ENCODE peak calls at places on chromosomes 1 and 21, in eight cellular contexts. O is testis, B is psoas muscle, C is Caco-2, F is choroid plexus epithelial cell, U is GM10248, T is cardiac fibroblast, Y is H9. M is an unnamed sample.

GRCh38 chr1:107877749-107878148 is 87.2 kb downstream of the VAV3 start:
- DNase-seq in O (no peak), B (no peak), C (no peak), F (no peak), U (no peak), T (no peak), Y (no peak), M (no peak)

GRCh38 chr1:111571987-111572386 is 47.6 kb upstream of the RAP1A start:
- DNase-seq in O (no peak), B (no peak), C (no peak), F (peak), U (no peak), T (peak), Y (no peak), M (peak)

GRCh38 chr1:21775542-21775899 is 7.4 kb downstream of the USP48 start:
- DNase-seq in O (no peak), B (no peak), C (no peak), F (no peak), U (no peak), T (no peak), Y (no peak), M (no peak)

GRCh38 chr1:67126111-67126746 is 8.5 kb downstream of the C1orf141 start:
- DNase-seq in O (no peak), B (no peak), C (no peak), F (peak), U (no peak), T (peak), Y (no peak), M (peak)

GRCh38 chr1:238581332-238581731 is 690.6 kb upstream of the ZP4 start:
- DNase-seq in O (no peak), B (no peak), C (no peak), F (no peak), U (no peak), T (peak), Y (no peak), M (no peak)

GRCh38 chr1:88646852-88647645 is 37.0 kb upstream of the PKN2 start:
- DNase-seq in O (no peak), B (no peak), C (peak), F (no peak), U (no peak), T (peak), Y (no peak), M (peak)

GRCh38 chr1:22863766-22864165 is 108.9 kb downstream of the LACTBL1 start:
- DNase-seq in O (no peak), B (no peak), C (no peak), F (no peak), U (no peak), T (no peak), Y (no peak), M (no peak)

GRCh38 chr1:117671781-117672501 is 66.1 kb downstream of the TENT5C start:
- DNase-seq in O (peak), B (peak), C (no peak), F (peak), U (no peak), T (peak), Y (peak), M (peak)

GRCh38 chr1:17097787-17098186 is 21.5 kb downstream of the PADI2 start:
- DNase-seq in O (no peak), B (no peak), C (no peak), F (no peak), U (no peak), T (no peak), Y (no peak), M (no peak)

GRCh38 chr1:3368711-3369436 is 85.6 kb upstream of the ARHGEF16 start:
- DNase-seq in O (no peak), B (no peak), C (no peak), F (no peak), U (no peak), T (peak), Y (no peak), M (peak)

GRCh38 chr1:232489256-232489655 is 140.7 kb downstream of the SIPA1L2 start:
- DNase-seq in O (no peak), B (no peak), C (no peak), F (no peak), U (no peak), T (no peak), Y (no peak), M (no peak)

GRCh38 chr1:24003331-24003972 is 23.3 kb upstream of the SRSF10 start:
- DNase-seq in O (no peak), B (no peak), C (no peak), F (peak), U (no peak), T (peak), Y (peak), M (peak)

GRCh38 chr1:16072616-16073484 is 601 bp downstream of the FAM131C start:
- DNase-seq in O (no peak), B (no peak), C (peak), F (no peak), U (no peak), T (no peak), Y (no peak), M (no peak)

GRCh38 chr1:22141493-22141892 is 1.4 kb downstream of the WNT4 start:
- DNase-seq in O (no peak), B (no peak), C (no peak), F (peak), U (no peak), T (no peak), Y (no peak), M (no peak)

GRCh38 chr1:85330206-85330605 is 53.8 kb upstream of the BCL10 start:
- DNase-seq in O (no peak), B (no peak), C (peak), F (peak), U (no peak), T (peak), Y (no peak), M (peak)

GRCh38 chr1:229599218-229599812 is 26.6 kb downstream of the TAF5L start:
- DNase-seq in O (no peak), B (peak), C (no peak), F (no peak), U (no peak), T (peak), Y (no peak), M (peak)

GRCh38 chr1:30041741-30042437 is 681.5 kb downstream of the MATN1 start:
- DNase-seq in O (no peak), B (no peak), C (no peak), F (no peak), U (no peak), T (no peak), Y (no peak), M (no peak)

GRCh38 chr21:40936771-40937261 is 89.9 kb upstream of the DSCAM start:
- DNase-seq in O (no peak), B (peak), C (no peak), F (no peak), U (no peak), T (no peak), Y (no peak), M (no peak)

GRCh38 chr1:31855038-31855845 is 39.4 kb upstream of the SPOCD1 start:
- DNase-seq in O (no peak), B (no peak), C (peak), F (peak), U (no peak), T (peak), Y (no peak), M (peak)

GRCh38 chr1:29180497-29181412 is 945 bp downstream of the SRSF4 start:
- DNase-seq in O (no peak), B (no peak), C (no peak), F (peak), U (peak), T (no peak), Y (no peak), M (peak)

GRCh38 chr1:8121261-8122159 is 95.4 kb upstream of the ERRFI1 start:
- DNase-seq in O (peak), B (peak), C (peak), F (peak), U (no peak), T (peak), Y (peak), M (peak)

GRCh38 chr1:218494449-218494852 is 149.3 kb downstream of the TGFB2 start:
- DNase-seq in O (no peak), B (no peak), C (no peak), F (no peak), U (no peak), T (no peak), Y (peak), M (no peak)

GRCh38 chr1:211068976-211069375 is 65.0 kb downstream of the KCNH1 start:
- DNase-seq in O (no peak), B (no peak), C (peak), F (no peak), U (no peak), T (no peak), Y (peak), M (no peak)

GRCh38 chr1:56216173-56216572 is 363.2 kb downstream of the PLPP3 start:
- DNase-seq in O (no peak), B (no peak), C (no peak), F (no peak), U (no peak), T (peak), Y (no peak), M (peak)

GRCh38 chr1:56496861-56497772 is 82.2 kb downstream of the PLPP3 start:
- DNase-seq in O (no peak), B (no peak), C (no peak), F (no peak), U (no peak), T (no peak), Y (no peak), M (no peak)

GRCh38 chr1:50271968-50272578 is 151.2 kb downstream of the DMRTA2 start:
- DNase-seq in O (peak), B (peak), C (peak), F (no peak), U (peak), T (peak), Y (peak), M (peak)

GRCh38 chr21:42155045-42155855 is 63.7 kb upstream of the ABCG1 start:
- DNase-seq in O (no peak), B (no peak), C (no peak), F (no peak), U (no peak), T (no peak), Y (peak), M (no peak)

DNA sequence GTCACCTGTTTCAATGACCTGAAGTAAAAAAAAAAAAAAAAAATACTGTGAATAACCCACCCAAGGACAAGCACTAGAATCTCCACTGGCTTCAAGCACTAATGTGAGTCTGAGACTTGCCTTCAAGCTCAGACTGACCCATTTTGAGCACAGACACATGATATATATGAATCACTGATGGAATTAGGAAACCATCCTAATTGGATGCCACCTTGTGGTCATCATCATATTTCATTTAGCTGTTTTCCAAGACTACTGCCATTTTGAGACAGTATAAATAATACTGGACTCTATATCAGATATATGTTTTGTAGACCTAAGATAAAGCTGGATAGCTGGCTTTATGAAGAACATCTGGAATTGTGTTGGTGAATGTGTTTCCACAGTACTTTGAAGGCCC is 1232.0 kb downstream of the KCNT2 start:
- DNase-seq in O (no peak), B (no peak), C (no peak), F (peak), U (no peak), T (no peak), Y (no peak), M (peak)
- TF ChIP-seq CTCF in O (no peak), B (no peak), C (peak), F (no peak), U (no peak), T (peak), Y (peak), M (no peak)

GRCh38 chr21:43658769-43659135 is 536 bp downstream of the HSF2BP start:
- DNase-seq in O (no peak), B (no peak), C (no peak), F (no peak), U (no peak), T (no peak), Y (no peak), M (no peak)

GRCh38 chr21:43662286-43662685 is 2.9 kb downstream of the RRP1B start:
- DNase-seq in O (no peak), B (no peak), C (no peak), F (no peak), U (no peak), T (no peak), Y (no peak), M (peak)

GRCh38 chr21:43657355-43658093 is 1.8 kb downstream of the HSF2BP start:
- DNase-seq in O (no peak), B (peak), C (no peak), F (no peak), U (no peak), T (no peak), Y (no peak), M (no peak)

GRCh38 chr21:43658094-43658725 is 1.1 kb downstream of the HSF2BP start:
- DNase-seq in O (peak), B (no peak), C (no peak), F (no peak), U (no peak), T (no peak), Y (no peak), M (no peak)

DNA sequence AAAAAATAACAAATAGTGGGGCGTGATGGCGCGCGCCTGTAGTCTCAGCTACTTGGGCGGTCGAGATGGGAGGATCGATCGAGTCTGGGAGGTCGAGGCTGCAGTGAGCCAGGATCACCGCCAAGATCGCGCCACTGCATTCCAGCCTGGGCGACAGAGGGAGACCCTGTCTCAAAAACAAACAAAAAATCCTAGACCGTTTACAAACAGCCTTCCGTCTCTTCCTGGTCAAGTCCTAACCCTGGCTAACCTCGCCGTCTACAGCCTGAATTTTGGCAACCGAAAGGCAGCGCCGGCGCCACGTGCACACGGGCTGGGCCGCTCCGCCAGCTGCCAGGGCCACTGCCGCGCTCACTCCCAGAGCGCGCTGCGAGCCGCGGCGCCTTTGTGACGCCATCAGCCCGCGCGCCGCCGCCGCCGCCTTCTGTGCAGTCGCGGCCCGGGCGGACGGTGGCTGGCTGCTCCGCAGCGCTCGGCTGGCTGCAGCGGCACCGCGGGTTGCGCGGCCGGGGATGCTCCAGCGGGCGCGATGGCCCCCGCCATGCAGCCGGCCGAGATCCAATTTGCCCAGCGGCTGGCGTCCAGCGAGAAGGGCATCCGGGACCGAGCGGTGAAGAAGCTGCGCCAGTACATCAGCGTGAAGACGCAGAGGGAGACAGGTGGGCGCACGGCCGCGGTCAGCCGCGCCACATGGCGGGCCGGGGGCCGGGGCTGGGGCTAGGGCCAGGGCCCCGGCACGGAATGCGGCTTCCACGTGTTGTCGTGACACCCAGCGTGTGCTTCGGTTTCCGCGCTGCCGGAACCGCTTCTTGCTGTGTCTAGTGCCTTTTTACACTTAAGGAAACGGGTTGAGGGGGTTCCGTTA is at the start of the genes HSF2BP and RRP1B:
- DNase-seq in O (peak), B (peak), C (peak), F (peak), U (peak), T (peak), Y (peak), M (peak)
- TF ChIP-seq CTCF in O (no peak), B (no peak), C (no peak), F (peak), U (no peak), T (no peak), Y (no peak), M (no peak)

GRCh38 chr1:161180643-161181042 is 3.3 kb upstream of the B4GALT3 start:
- DNase-seq in O (no peak), B (no peak), C (peak), F (peak), U (no peak), T (peak), Y (no peak), M (peak)
- TF ChIP-seq CTCF in O (no peak), B (peak), C (peak), F (peak), U (peak), T (peak), Y (peak), M (peak)

GRCh38 chr1:109499661-109500536 is 6.0 kb downstream of the CYB561D1 start:
- DNase-seq in O (peak), B (no peak), C (peak), F (peak), U (peak), T (peak), Y (peak), M (peak)
- TF ChIP-seq CTCF in O (peak), B (peak), C (peak), F (peak), U (peak), T (peak), Y (peak), M (peak)

GRCh38 chr1:235315735-235316134 is 12.2 kb downstream of the ARID4B start:
- DNase-seq in O (no peak), B (no peak), C (no peak), F (no peak), U (no peak), T (no peak), Y (no peak), M (no peak)
- TF ChIP-seq CTCF in O (no peak), B (no peak), C (no peak), F (peak), U (no peak), T (no peak), Y (peak), M (no peak)

GRCh38 chr1:35769188-35769758 is 505 bp downstream of the CLSPN start:
- DNase-seq in O (peak), B (peak), C (peak), F (peak), U (peak), T (peak), Y (peak), M (peak)
- TF ChIP-seq CTCF in O (no peak), B (no peak), C (no peak), F (peak), U (no peak), T (peak), Y (peak), M (no peak)

GRCh38 chr1:36097693-36098585 is 9.2 kb downstream of the ADPRS start:
- DNase-seq in O (no peak), B (no peak), C (no peak), F (no peak), U (no peak), T (no peak), Y (no peak), M (no peak)

GRCh38 chr1:36101546-36101945 is 12.9 kb downstream of the ADPRS start:
- DNase-seq in O (no peak), B (no peak), C (no peak), F (no peak), U (no peak), T (no peak), Y (no peak), M (no peak)

GRCh38 chr1:36098650-36099365 is 10.1 kb downstream of the ADPRS start:
- DNase-seq in O (no peak), B (no peak), C (no peak), F (no peak), U (no peak), T (no peak), Y (no peak), M (no peak)

GRCh38 chr1:36100376-36100775 is 11.7 kb downstream of the ADPRS start:
- DNase-seq in O (no peak), B (no peak), C (no peak), F (no peak), U (no peak), T (no peak), Y (no peak), M (no peak)

GRCh38 chr1:36099681-36100341 is 11.1 kb downstream of the ADPRS start:
- DNase-seq in O (peak), B (peak), C (peak), F (peak), U (peak), T (peak), Y (peak), M (peak)
- TF ChIP-seq CTCF in O (peak), B (peak), C (peak), F (peak), U (peak), T (peak), Y (peak), M (peak)

GRCh38 chr1:245589221-245589620 is 434.4 kb downstream of the KIF26B start:
- DNase-seq in O (no peak), B (no peak), C (no peak), F (no peak), U (no peak), T (no peak), Y (no peak), M (no peak)

GRCh38 chr1:245590726-245591125 is 435.9 kb downstream of the KIF26B start:
- DNase-seq in O (no peak), B (no peak), C (no peak), F (peak), U (no peak), T (no peak), Y (no peak), M (peak)

GRCh38 chr1:245589827-245590421 is 435.1 kb downstream of the KIF26B start:
- DNase-seq in O (no peak), B (no peak), C (no peak), F (no peak), U (no peak), T (no peak), Y (no peak), M (no peak)

GRCh38 chr1:245591346-245592082 is 436.7 kb downstream of the KIF26B start:
- DNase-seq in O (no peak), B (no peak), C (no peak), F (no peak), U (no peak), T (no peak), Y (no peak), M (no peak)

DNA sequence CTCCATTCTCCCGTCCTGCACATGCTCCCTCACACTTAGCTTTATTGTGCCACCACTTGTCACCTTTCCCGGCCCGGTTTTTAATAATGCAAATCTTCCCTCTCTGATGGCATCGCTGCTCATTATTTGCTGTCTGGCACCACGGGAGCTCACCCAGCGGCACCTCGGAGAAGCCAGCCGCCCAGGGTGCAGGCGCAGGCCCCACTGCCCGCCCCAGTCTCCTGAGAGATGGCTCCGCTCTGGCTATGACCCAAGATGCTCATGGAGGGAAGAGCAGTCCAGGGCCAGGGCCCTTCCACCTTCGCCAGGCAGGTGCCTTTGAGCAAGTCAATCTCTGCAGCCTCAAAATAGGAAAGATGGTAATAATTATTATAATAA is 437.3 kb downstream of the KIF26B start:
- DNase-seq in O (no peak), B (no peak), C (no peak), F (no peak), U (no peak), T (no peak), Y (no peak), M (no peak)
- TF ChIP-seq CTCF in O (no peak), B (no peak), C (no peak), F (no peak), U (no peak), T (no peak), Y (no peak), M (no peak)

M was measured in fibroblast of mammary gland.